ENCODE peak calls at places on chromosomes 6 and 20, in eight cellular contexts. F is activated CD8-positive, alpha-beta memory T cell treated with anti-CD3 and anti-CD28 coated beads, Interleukin-2, amount 10 ng/mL, durations not matched to agents 7 days and 5 days; G is CD4-positive, CD25-positive, alpha-beta regulatory T cell; J is HuH-7; K is GM20000; A is RWPE2; V is upper lobe of left lung; Y is SK-N-SH. E is an unnamed sample.

GRCh38 chr6:85470023-85470410 is 20.1 kb downstream of the NT5E start:
- DNase-seq in F (no peak), G (no peak), J (no peak), K (no peak), A (no peak), V (no peak), Y (no peak), E (no peak)

GRCh38 chr6:106782524-106783265 is 153.3 kb downstream of the QRSL1 start:
- DNase-seq in F (no peak), G (no peak), J (no peak), K (no peak), A (no peak), V (no peak), Y (no peak), E (no peak)

GRCh38 chr20:19945732-19946670 is 71.2 kb upstream of the NAA20 start:
- DNase-seq in F (no peak), G (no peak), J (peak), K (no peak), A (no peak), V (no peak), Y (no peak), E (no peak)

GRCh38 chr6:6614096-6614964 is 25.8 kb downstream of the LY86 start:
- DNase-seq in F (peak), G (peak), J (no peak), K (no peak), A (no peak), V (peak), Y (no peak), E (no peak)

GRCh38 chr6:62707156-62707555 is 421.1 kb upstream of the KHDRBS2 start:
- DNase-seq in F (no peak), G (no peak), J (no peak), K (no peak), A (no peak), V (no peak), Y (no peak), E (no peak)

GRCh38 chr6:125245523-125246264 is 56.1 kb downstream of the HDDC2 start:
- DNase-seq in F (no peak), G (no peak), J (no peak), K (no peak), A (no peak), V (no peak), Y (no peak), E (no peak)

GRCh38 chr6:19312291-19312978 is 524.7 kb upstream of the ID4 start:
- DNase-seq in F (no peak), G (no peak), J (no peak), K (no peak), A (no peak), V (no peak), Y (no peak), E (no peak)

GRCh38 chr6:30350519-30350918 is 5.6 kb downstream of the RPP21 start:
- DNase-seq in F (no peak), G (no peak), J (no peak), K (no peak), A (no peak), V (no peak), Y (no peak), E (no peak)

GRCh38 chr6:24228681-24229255 is 102.8 kb downstream of the NRSN1 start:
- DNase-seq in F (no peak), G (no peak), J (no peak), K (no peak), A (no peak), V (no peak), Y (no peak), E (no peak)

GRCh38 chr6:84282566-84282965 is 55.1 kb upstream of the CEP162 start:
- DNase-seq in F (no peak), G (no peak), J (no peak), K (no peak), A (no peak), V (no peak), Y (no peak), E (no peak)

GRCh38 chr20:38043512-38044300 is 10.2 kb downstream of the RPRD1B start:
- DNase-seq in F (no peak), G (no peak), J (no peak), K (no peak), A (peak), V (no peak), Y (no peak), E (no peak)

GRCh38 chr20:18404172-18404571 is 62.7 kb downstream of the DZANK1 start:
- DNase-seq in F (no peak), G (no peak), J (no peak), K (no peak), A (no peak), V (no peak), Y (no peak), E (no peak)

GRCh38 chr6:145427232-145427631 is 308.1 kb downstream of the EPM2A start:
- DNase-seq in F (no peak), G (no peak), J (no peak), K (no peak), A (no peak), V (no peak), Y (no peak), E (no peak)

GRCh38 chr20:35729283-35729807 is 12.7 kb downstream of the RBM39 start:
- DNase-seq in F (no peak), G (no peak), J (no peak), K (no peak), A (no peak), V (no peak), Y (no peak), E (no peak)

GRCh38 chr6:28597924-28598323 is 72.2 kb downstream of the GPX5 start:
- DNase-seq in F (no peak), G (no peak), J (no peak), K (no peak), A (no peak), V (no peak), Y (peak), E (no peak)

GRCh38 chr6:30556964-30557682 is at the start of gene PRR3:
- DNase-seq in F (peak), G (peak), J (peak), K (peak), A (peak), V (peak), Y (peak), E (peak)

GRCh38 chr6:90611996-90612690 is 25.3 kb upstream of the MAP3K7 start:
- DNase-seq in F (no peak), G (no peak), J (no peak), K (no peak), A (no peak), V (peak), Y (peak), E (no peak)

GRCh38 chr6:56954389-56955170 is at the start of gene BEND6:
- DNase-seq in F (peak), G (no peak), J (peak), K (peak), A (peak), V (peak), Y (peak), E (peak)

GRCh38 chr6:160221423-160221822 is 37.2 kb downstream of the SLC22A2 start:
- DNase-seq in F (no peak), G (no peak), J (no peak), K (no peak), A (no peak), V (no peak), Y (no peak), E (no peak)

GRCh38 chr6:33440649-33441309 is 13.6 kb upstream of the ZBTB9 start:
- DNase-seq in F (no peak), G (no peak), J (no peak), K (no peak), A (no peak), V (peak), Y (peak), E (no peak)

GRCh38 chr6:150753404-150754184 is 111.9 kb upstream of the MTHFD1L start:
- DNase-seq in F (no peak), G (no peak), J (peak), K (no peak), A (no peak), V (no peak), Y (no peak), E (no peak)

GRCh38 chr6:158198461-158198860 is 30.3 kb downstream of the GTF2H5 start:
- DNase-seq in F (no peak), G (no peak), J (no peak), K (no peak), A (no peak), V (no peak), Y (no peak), E (no peak)

GRCh38 chr20:25008388-25009217 is 16.1 kb upstream of the APMAP start:
- DNase-seq in F (peak), G (no peak), J (no peak), K (no peak), A (no peak), V (no peak), Y (no peak), E (no peak)

GRCh38 chr6:37638414-37639079 is 59.1 kb downstream of the MDGA1 start:
- DNase-seq in F (no peak), G (no peak), J (no peak), K (no peak), A (no peak), V (no peak), Y (no peak), E (no peak)

GRCh38 chr6:93896081-93896480 is 476.7 kb upstream of the EPHA7 start:
- DNase-seq in F (no peak), G (no peak), J (no peak), K (no peak), A (no peak), V (no peak), Y (no peak), E (no peak)

GRCh38 chr20:44701116-44701865 is 13.9 kb upstream of the CCN5 start:
- DNase-seq in F (no peak), G (no peak), J (no peak), K (no peak), A (peak), V (peak), Y (no peak), E (no peak)

GRCh38 chr6:17054647-17055046 is 47.2 kb upstream of the STMND1 start:
- DNase-seq in F (no peak), G (no peak), J (no peak), K (no peak), A (no peak), V (no peak), Y (no peak), E (no peak)

GRCh38 chr6:89690944-89691324 is 52.4 kb upstream of the LYRM2 start:
- DNase-seq in F (no peak), G (no peak), J (no peak), K (no peak), A (no peak), V (no peak), Y (no peak), E (no peak)

GRCh38 chr6:127119361-127120108 is 1.1 kb downstream of the RSPO3 start:
- DNase-seq in F (no peak), G (no peak), J (peak), K (peak), A (peak), V (peak), Y (peak), E (peak)

GRCh38 chr6:149563928-149564325 is 2.2 kb upstream of the GINM1 start:
- DNase-seq in F (no peak), G (no peak), J (no peak), K (no peak), A (no peak), V (no peak), Y (no peak), E (no peak)

GRCh38 chr6:19771753-19772336 is 65.3 kb upstream of the ID4 start:
- DNase-seq in F (no peak), G (no peak), J (no peak), K (no peak), A (no peak), V (no peak), Y (no peak), E (no peak)

GRCh38 chr6:29656798-29657197 is at the start of gene MOG:
- DNase-seq in F (no peak), G (no peak), J (no peak), K (no peak), A (no peak), V (no peak), Y (no peak), E (no peak)

GRCh38 chr6:107811591-107812218 is 12.4 kb downstream of the SCML4 start:
- DNase-seq in F (peak), G (no peak), J (no peak), K (no peak), A (no peak), V (no peak), Y (no peak), E (no peak)

GRCh38 chr20:3479025-3479424 is 8.2 kb downstream of the ATRN start:
- DNase-seq in F (no peak), G (no peak), J (no peak), K (no peak), A (no peak), V (no peak), Y (no peak), E (no peak)

GRCh38 chr6:85449818-85450577 is at the start of gene NT5E:
- DNase-seq in F (peak), G (peak), J (peak), K (peak), A (peak), V (peak), Y (peak), E (peak)

E was measured in GM06990.